ENCODE peak calls at places on chromosomes 16 and 17, in eight cellular contexts. G is Kasumi-1; E is stimulated activated CD4-positive, alpha-beta T cell treated with anti-CD3 and anti-CD28 coated beads, Interleukin-15, amount 100 ng/mL, for 1 hour; C is GM06990; F is HEK293T; Z is activated naive CD8-positive, alpha-beta T cell treated with anti-CD3 and anti-CD28 coated beads for 36 hours; U is NCI-H774; S is CD4-positive, CD25-positive, alpha-beta regulatory T cell. K is an unnamed sample.

GRCh38 chr16:28846933-28847273 is 755 bp upstream of the TUFM start:
- DNase-seq in S (no peak), U (no peak), F (no peak), Z (peak; percentile 23), G (no peak), E (no peak), C (no peak), K (no peak)

GRCh38 chr16:82456683-82457082 is 170.1 kb upstream of the CDH13 start:
- DNase-seq in C (peak; percentile 10), G (peak; percentile 55), Z (peak; percentile 37), F (peak; percentile 71), U (no peak), E (no peak), S (no peak), K (peak; percentile 29)

GRCh38 chr16:12917653-12918052 is 16.3 kb downstream of the SHISA9 start:
- DNase-seq in F (no peak), Z (no peak), E (no peak), C (no peak), S (no peak), U (no peak), G (no peak), K (no peak)

GRCh38 chr17:14361945-14362508 is 61.1 kb downstream of the HS3ST3B1 start:
- DNase-seq in S (no peak), C (no peak), Z (no peak), G (no peak), U (no peak), F (no peak), E (no peak), K (no peak)

GRCh38 chr17:72715906-72716572 is 376.4 kb downstream of the SLC39A11 start:
- DNase-seq in U (no peak), Z (no peak), G (no peak), C (no peak), E (no peak), S (no peak), F (no peak), K (peak; percentile 70)

GRCh38 chr16:60199154-60199553 is 1465.0 kb upstream of the GOT2 start:
- DNase-seq in U (no peak), Z (no peak), F (no peak), S (no peak), G (no peak), C (no peak), E (no peak), K (no peak)

GRCh38 chr16:30065943-30066881 is 652 bp downstream of the ALDOA start:
- DNase-seq in C (no peak), G (no peak), F (no peak), S (no peak), E (no peak), Z (peak; percentile 49), U (no peak), K (peak; percentile 31)

GRCh38 chr16:19203374-19203966 is 35.4 kb downstream of the SYT17 start:
- DNase-seq in S (no peak), G (no peak), C (no peak), Z (no peak), E (no peak), F (no peak), U (no peak), K (no peak)

GRCh38 chr17:335691-336090 is 16.9 kb downstream of the RPH3AL start:
- DNase-seq in C (no peak), Z (no peak), U (no peak), G (no peak), S (no peak), E (no peak), F (no peak), K (no peak)

GRCh38 chr17:7825206-7825980 is 8.6 kb upstream of the KDM6B start:
- DNase-seq in Z (no peak), S (no peak), U (no peak), G (peak; percentile 28), C (no peak), E (no peak), F (no peak), K (no peak)

GRCh38 chr17:45948881-45949624 is 50.0 kb upstream of the STH start:
- DNase-seq in Z (peak; percentile 76), F (peak; percentile 89), C (peak; percentile 73), E (peak; percentile 17), G (peak; percentile 45), S (peak; percentile 13), U (peak; percentile 57), K (peak; percentile 49)

GRCh38 chr16:86221085-86221484 is 289.2 kb upstream of the FOXF1 start:
- DNase-seq in C (no peak), S (no peak), Z (no peak), U (no peak), G (no peak), E (no peak), F (no peak), K (no peak)

GRCh38 chr17:50893183-50893993 is 27.2 kb upstream of the TOB1 start:
- DNase-seq in U (no peak), F (no peak), S (no peak), E (no peak), C (no peak), Z (no peak), G (no peak), K (no peak)

GRCh38 chr17:76252040-76252954 is 12.0 kb upstream of the RNF157 start:
- DNase-seq in F (no peak), U (no peak), Z (no peak), S (no peak), E (no peak), G (peak; percentile 91), C (peak; percentile 55), K (peak; percentile 51)

GRCh38 chr16:29644338-29644857 is 18.6 kb upstream of the SPN start:
- DNase-seq in Z (no peak), F (no peak), E (no peak), C (peak; percentile 78), U (no peak), G (no peak), S (no peak), K (no peak)

GRCh38 chr17:48066656-48067055 is 18.5 kb downstream of the NFE2L1 start:
- DNase-seq in U (no peak), E (no peak), S (no peak), C (no peak), Z (no peak), G (no peak), F (no peak), K (no peak)

GRCh38 chr16:89656435-89657121 is 930 bp downstream of the CHMP1A start:
- DNase-seq in Z (no peak), E (no peak), F (no peak), S (no peak), U (no peak), G (no peak), C (no peak), K (no peak)

GRCh38 chr17:850086-850827 is 68.1 kb downstream of the MRM3 start:
- DNase-seq in S (no peak), Z (no peak), C (no peak), U (no peak), G (no peak), E (no peak), F (no peak), K (no peak)

GRCh38 chr17:40794466-40794865 is 5.3 kb downstream of the KRT28 start:
- DNase-seq in S (no peak), U (no peak), E (no peak), G (no peak), C (no peak), F (no peak), Z (no peak), K (no peak)

GRCh38 chr16:47018223-47018891 is 44.9 kb upstream of the DNAJA2 start:
- DNase-seq in Z (peak; percentile 61), G (peak; percentile 57), C (peak; percentile 83), U (peak; percentile 45), F (peak; percentile 81), S (peak; percentile 5), E (no peak), K (no peak)

GRCh38 chr17:73155410-73156165 is 9.2 kb upstream of the SSTR2 start:
- DNase-seq in Z (no peak), F (no peak), U (no peak), E (no peak), G (peak; percentile 46), S (no peak), C (no peak), K (no peak)

GRCh38 chr16:88725609-88726407 is 19.5 kb downstream of the CTU2 start:
- DNase-seq in C (no peak), Z (no peak), S (no peak), G (no peak), F (no peak), U (no peak), E (no peak), K (no peak)

GRCh38 chr16:85834741-85835140 is 35.2 kb downstream of the COX4I1 start:
- DNase-seq in Z (no peak), U (no peak), E (no peak), C (no peak), S (no peak), F (no peak), G (no peak), K (no peak)

GRCh38 chr17:34368455-34369195 is 5.6 kb upstream of the CCL1 start:
- DNase-seq in C (no peak), U (no peak), E (no peak), S (no peak), F (no peak), G (no peak), Z (no peak), K (no peak)

GRCh38 chr17:50117202-50118040 is 12.5 kb downstream of the SAMD14 start:
- DNase-seq in G (peak; percentile 57), U (peak; percentile 84), C (peak; percentile 75), Z (peak; percentile 81), S (peak; percentile 21), F (no peak), E (peak; percentile 31), K (no peak)

GRCh38 chr16:19139436-19140091 is 25.8 kb downstream of the ITPRIPL2 start:
- DNase-seq in Z (no peak), F (no peak), C (no peak), G (no peak), E (no peak), S (no peak), U (no peak), K (no peak)

GRCh38 chr17:74686761-74687160 is 26.0 kb downstream of the CD300LF start:
- DNase-seq in Z (no peak), C (no peak), E (no peak), F (no peak), G (no peak), S (no peak), U (no peak), K (no peak)